ENCODE peak calls at places on chromosome 1, in five cellular contexts. H is globus pallidus; S is mammary epithelial cell; C is effector memory CD8-positive, alpha-beta T cell; M is PC-3. V is an unnamed sample.
A peak's percentile ranks its signal among the peaks of the same experiment; 100 is the strongest.

GRCh38 chr1:55375617-55376258 is 160.6 kb upstream of the USP24 start:
- DNase-seq in H (peak; percentile 78), S (peak; percentile 4), C (peak; percentile 10), M (peak; percentile 58), V (peak; percentile 72)

GRCh38 chr1:115828101-115829022 is 12.6 kb downstream of the NHLH2 start:
- DNase-seq in C (no peak), M (no peak), S (no peak), H (peak; percentile 29), V (no peak)

GRCh38 chr1:239268941-239269340 is 117.4 kb upstream of the CHRM3 start:
- DNase-seq in M (no peak), S (no peak), C (no peak), H (no peak), V (no peak)

GRCh38 chr1:53328490-53329182 is 766 bp upstream of the LRP8 start:
- DNase-seq in S (no peak), C (no peak), H (no peak), M (no peak), V (no peak)

GRCh38 chr1:59672851-59673574 is 141.7 kb upstream of the HOOK1 start:
- DNase-seq in S (peak; percentile 94), C (no peak), M (peak; percentile 79), H (no peak), V (peak; percentile 77)

GRCh38 chr1:9766759-9767442 is 56.9 kb downstream of the CLSTN1 start:
- DNase-seq in M (peak; percentile 96), H (no peak), S (peak; percentile 100), C (no peak), V (peak; percentile 93)

GRCh38 chr1:222914861-222915632 is 100.2 kb downstream of the DISP1 start:
- DNase-seq in H (no peak), M (peak; percentile 92), S (no peak), C (no peak), V (peak; percentile 87)

GRCh38 chr1:54014009-54014629 is 3.9 kb downstream of the LDLRAD1 start:
- DNase-seq in S (no peak), H (no peak), C (no peak), M (no peak), V (no peak)

GRCh38 chr1:51624851-51625250 is 8.0 kb downstream of the OSBPL9 start:
- DNase-seq in H (peak; percentile 57), C (no peak), S (no peak), M (peak; percentile 56), V (no peak)

V was measured in MCF 10A.